ENCODE peak calls at places on chromosomes 7 and 10, in nine cellular contexts. X is SK-N-SH, Y is fibroblast of lung, L is AG04450, C is foreskin fibroblast, I is ovary, B is lung, F is WERI-Rb-1, E is GM12864. U is an unnamed sample.

GRCh38 chr7:104160375-104160774 is 47.4 kb downstream of the ORC5 start:
- DNase-seq in L (no peak), E (no peak), B (no peak), Y (no peak), F (no peak), I (no peak), C (peak; percentile 24), X (peak; percentile 17), U (peak; percentile 41)

GRCh38 chr7:28964056-28964455 is 5.9 kb upstream of the TRIL start:
- DNase-seq in Y (no peak), C (no peak), B (no peak), F (no peak), X (no peak), L (no peak), I (no peak), E (no peak), U (no peak)

GRCh38 chr7:7427363-7427762 is 108.3 kb downstream of the COL28A1 start:
- DNase-seq in B (no peak), X (no peak), I (no peak), Y (no peak), L (no peak), F (no peak), E (no peak), C (peak; percentile 18), U (no peak)

GRCh38 chr7:139038691-139039090 is 2.8 kb upstream of the ZC3HAV1L start:
- DNase-seq in I (no peak), Y (no peak), C (no peak), X (no peak), L (no peak), E (no peak), B (no peak), F (no peak), U (no peak)

GRCh38 chr10:97762056-97762455 is 9.7 kb downstream of the SFRP5 start:
- DNase-seq in B (no peak), F (no peak), X (no peak), E (no peak), I (no peak), C (no peak), L (no peak), Y (no peak), U (no peak)

GRCh38 chr7:28645866-28646265 is 233.5 kb downstream of the CREB5 start:
- DNase-seq in F (no peak), B (no peak), E (no peak), L (no peak), I (no peak), X (no peak), C (no peak), Y (no peak), U (no peak)

GRCh38 chr10:80163741-80164341 is 31.3 kb downstream of the PLAC9 start:
- DNase-seq in F (no peak), L (peak; percentile 36), X (no peak), B (no peak), I (no peak), Y (peak; percentile 83), E (no peak), C (peak; percentile 96), U (peak; percentile 97)

GRCh38 chr10:131825150-131825907 is 75.5 kb upstream of the PPP2R2D start:
- DNase-seq in B (no peak), L (no peak), X (no peak), Y (no peak), E (no peak), I (no peak), F (no peak), C (no peak), U (no peak)

DNA sequence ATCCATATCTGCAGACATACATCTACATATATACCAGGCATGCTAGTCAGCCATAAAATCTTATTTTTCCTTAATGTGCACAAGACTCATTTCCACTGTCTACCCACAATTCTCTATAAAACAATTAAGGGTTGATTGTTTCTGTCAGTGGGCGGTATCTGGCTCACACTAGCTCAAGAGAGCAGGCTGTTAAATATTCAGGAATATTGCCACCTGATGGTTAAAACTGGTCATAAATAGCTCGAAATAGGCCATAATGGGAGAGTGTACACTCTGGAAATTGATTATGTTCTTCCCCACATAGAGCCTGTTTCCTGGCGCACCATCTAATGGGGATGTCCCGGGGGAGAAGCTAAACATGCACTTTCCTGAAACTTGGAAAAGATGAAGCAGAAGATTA is 620.6 kb upstream of the ANKRD30A start:
- DNase-seq in Y (no peak), L (no peak), C (no peak), B (no peak), I (no peak), E (no peak), X (no peak), F (no peak), U (peak; percentile 24)
- TF ChIP-seq CTCF in Y (no peak), L (peak; percentile 9), C (no peak), B (no peak), I (no peak), E (no peak), X (no peak), F (no peak), U (peak; percentile 1)

GRCh38 chr7:90624128-90624980 is 28.2 kb downstream of the CDK14 start:
- DNase-seq in B (no peak), X (no peak), I (no peak), F (peak; percentile 71), C (peak; percentile 47), Y (peak; percentile 36), E (no peak), L (no peak), U (peak; percentile 57)
- H3K4me3 ChIP-seq in B (no peak overlapping the region), X (peak overlapping the region; percentile 17), I (no peak overlapping the region), F (no peak overlapping the region), C (no peak overlapping the region), Y (no peak overlapping the region), E (no peak overlapping the region), L (no peak overlapping the region), U (no peak overlapping the region)

GRCh38 chr7:66558660-66559465 is 69.8 kb upstream of the KCTD7 start:
- DNase-seq in I (no peak), Y (peak; percentile 7), F (no peak), E (no peak), L (no peak), X (peak; percentile 46), C (peak; percentile 53), B (no peak), U (no peak)
- TF ChIP-seq CTCF in I (no peak), Y (no peak), F (no peak), E (no peak), L (no peak), X (no peak), C (no peak), B (no peak), U (no peak)

DNA sequence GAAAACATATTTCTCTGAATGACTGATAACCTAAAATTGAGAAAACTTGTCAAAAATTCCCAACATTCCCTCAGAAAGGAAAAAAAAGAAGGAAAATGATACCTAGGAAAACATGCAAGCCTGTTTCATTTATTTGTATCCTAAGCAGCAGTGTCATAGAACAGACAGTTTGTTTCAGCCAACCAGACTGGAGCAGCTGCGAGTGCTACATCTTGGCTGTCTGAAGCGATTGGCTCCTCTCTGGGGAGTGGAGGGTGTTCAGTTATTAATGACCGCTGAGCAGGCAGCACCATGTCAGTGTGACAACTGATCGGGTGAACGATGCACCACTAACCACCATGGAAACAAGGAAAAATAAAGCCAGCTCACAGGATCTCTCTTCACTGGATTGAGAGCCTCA is at the start of gene LRRN3:
- DNase-seq in C (peak; percentile 71), F (no peak), E (no peak), B (no peak), Y (peak; percentile 75), X (peak; percentile 72), I (peak; percentile 12), L (no peak), U (peak; percentile 52)
- H3K4me3 ChIP-seq in C (peak within 1 kb of the TSS; percentile 48), F (no peak within 1 kb of the TSS), E (no peak within 1 kb of the TSS), B (no peak within 1 kb of the TSS), Y (peak within 1 kb of the TSS; percentile 61), X (peak within 1 kb of the TSS; percentile 50), I (peak within 1 kb of the TSS; percentile 23), L (peak within 1 kb of the TSS; percentile 55), U (peak within 1 kb of the TSS; percentile 31)

DNA sequence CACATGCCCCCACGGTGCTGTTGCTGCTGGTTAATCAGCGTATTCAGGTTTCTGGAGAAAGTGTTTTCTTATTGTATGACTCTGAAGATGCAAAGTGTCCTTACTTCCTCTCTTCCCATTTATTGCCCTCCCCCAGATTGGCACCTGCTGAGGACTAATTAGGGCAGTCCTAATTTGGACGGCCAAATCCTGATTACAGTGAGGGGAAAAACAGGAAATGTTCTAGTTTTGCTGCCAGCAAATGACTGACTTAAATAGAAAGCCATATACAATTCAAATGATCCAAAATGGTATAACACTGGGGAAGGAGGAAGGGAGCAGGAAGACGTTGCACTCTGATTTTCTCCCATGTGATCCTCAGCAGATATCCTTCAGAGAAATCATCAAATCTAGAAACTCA is 222.4 kb upstream of the LRGUK start:
- DNase-seq in B (no peak), L (no peak), E (no peak), C (no peak), Y (no peak), F (no peak), I (no peak), X (no peak), U (no peak)
- TF ChIP-seq CTCF in B (no peak), L (no peak), E (no peak), C (no peak), Y (no peak), F (no peak), I (no peak), X (no peak), U (no peak)

GRCh38 chr7:91164531-91164930 is 99.7 kb upstream of the FZD1 start:
- DNase-seq in F (no peak), B (no peak), Y (no peak), C (peak; percentile 21), E (no peak), L (no peak), X (no peak), I (no peak), U (peak; percentile 25)
- H3K4me3 ChIP-seq in F (no peak overlapping the region), B (no peak overlapping the region), Y (no peak overlapping the region), C (no peak overlapping the region), E (no peak overlapping the region), L (no peak overlapping the region), X (no peak overlapping the region), I (no peak overlapping the region), U (no peak overlapping the region)

GRCh38 chr10:102065561-102066420 is 642 bp downstream of the HPS6 start:
- DNase-seq in C (peak; percentile 64), B (no peak), X (peak; percentile 79), E (no peak), Y (no peak), I (peak; percentile 23), F (peak; percentile 31), L (no peak), U (no peak)
- TF ChIP-seq CTCF in C (no peak), B (no peak), X (no peak), E (no peak), Y (no peak), I (no peak), F (no peak), L (no peak), U (no peak)

U was measured in fibroblast of mammary gland.